ENCODE peak calls at places on chromosomes 12 and 14, in five cellular contexts. One of them, this sample, is unnamed.

GRCh38 chr14:96568646-96569045 is 66.5 kb downstream of the PAPOLA start:
- DNase-seq in upper lobe of right lung: no peak
- DNase-seq in amniotic epithelial cell: no peak
- DNase-seq in NCI-H1092 treated with DMSO at 0.1 percent for 48 hours: no peak
- DNase-seq in GM04503: no peak
- DNase-seq in this sample: no peak

GRCh38 chr12:38850463-38850862 is 54.9 kb downstream of the CPNE8 start:
- DNase-seq in upper lobe of right lung: no peak
- DNase-seq in GM04503: peak
- DNase-seq in amniotic epithelial cell: peak
- DNase-seq in NCI-H1092 treated with DMSO at 0.1 percent for 48 hours: no peak
- DNase-seq in this sample: no peak

GRCh38 chr12:89574736-89575208 is 48.9 kb upstream of the POC1B start:
- DNase-seq in NCI-H1092 treated with DMSO at 0.1 percent for 48 hours: no peak
- DNase-seq in amniotic epithelial cell: peak
- DNase-seq in GM04503: peak
- DNase-seq in upper lobe of right lung: no peak
- DNase-seq in this sample: no peak

GRCh38 chr12:93705237-93705636 is 28.1 kb downstream of the CRADD start:
- DNase-seq in GM04503: no peak
- DNase-seq in NCI-H1092 treated with DMSO at 0.1 percent for 48 hours: no peak
- DNase-seq in amniotic epithelial cell: no peak
- DNase-seq in upper lobe of right lung: no peak
- DNase-seq in this sample: no peak

GRCh38 chr14:23121401-23121800 is 2.3 kb upstream of the CEBPE start:
- DNase-seq in GM04503: no peak
- DNase-seq in upper lobe of right lung: no peak
- DNase-seq in amniotic epithelial cell: peak
- DNase-seq in NCI-H1092 treated with DMSO at 0.1 percent for 48 hours: no peak
- DNase-seq in this sample: peak

GRCh38 chr12:62684586-62685295 is 218.1 kb downstream of the MON2 start:
- DNase-seq in upper lobe of right lung: no peak
- DNase-seq in NCI-H1092 treated with DMSO at 0.1 percent for 48 hours: no peak
- DNase-seq in GM04503: peak
- DNase-seq in amniotic epithelial cell: no peak
- DNase-seq in this sample: no peak

GRCh38 chr14:34562776-34563150 is 23.3 kb upstream of the EAPP start:
- DNase-seq in upper lobe of right lung: no peak
- DNase-seq in amniotic epithelial cell: no peak
- DNase-seq in NCI-H1092 treated with DMSO at 0.1 percent for 48 hours: no peak
- DNase-seq in GM04503: no peak
- DNase-seq in this sample: no peak

GRCh38 chr12:54631551-54631950 is 3.1 kb downstream of the LACRT start:
- DNase-seq in amniotic epithelial cell: no peak
- DNase-seq in upper lobe of right lung: no peak
- DNase-seq in GM04503: no peak
- DNase-seq in NCI-H1092 treated with DMSO at 0.1 percent for 48 hours: no peak
- DNase-seq in this sample: no peak

GRCh38 chr12:2263921-2264320 is 211.1 kb downstream of the CACNA1C start:
- DNase-seq in upper lobe of right lung: no peak
- DNase-seq in GM04503: no peak
- DNase-seq in NCI-H1092 treated with DMSO at 0.1 percent for 48 hours: no peak
- DNase-seq in amniotic epithelial cell: no peak
- DNase-seq in this sample: no peak

GRCh38 chr12:52903855-52904508 is 894 bp downstream of the KRT8 start:
- DNase-seq in upper lobe of right lung: peak
- DNase-seq in GM04503: no peak
- DNase-seq in NCI-H1092 treated with DMSO at 0.1 percent for 48 hours: peak
- DNase-seq in amniotic epithelial cell: peak
- DNase-seq in this sample: no peak

GRCh38 chr14:75247286-75247922 is 31.2 kb upstream of the FOS start:
- DNase-seq in NCI-H1092 treated with DMSO at 0.1 percent for 48 hours: no peak
- DNase-seq in amniotic epithelial cell: no peak
- DNase-seq in GM04503: no peak
- DNase-seq in upper lobe of right lung: no peak
- DNase-seq in this sample: no peak

GRCh38 chr14:81301371-81301770 is 80.6 kb upstream of the GTF2A1 start:
- DNase-seq in amniotic epithelial cell: no peak
- DNase-seq in GM04503: no peak
- DNase-seq in NCI-H1092 treated with DMSO at 0.1 percent for 48 hours: no peak
- DNase-seq in upper lobe of right lung: no peak
- DNase-seq in this sample: no peak

GRCh38 chr12:108787539-108787938 is 56.2 kb upstream of the CORO1C start:
- DNase-seq in GM04503: no peak
- DNase-seq in upper lobe of right lung: no peak
- DNase-seq in amniotic epithelial cell: no peak
- DNase-seq in NCI-H1092 treated with DMSO at 0.1 percent for 48 hours: no peak
- DNase-seq in this sample: peak

GRCh38 chr12:47267571-47267970 is 187.8 kb upstream of the AMIGO2 start:
- DNase-seq in upper lobe of right lung: no peak
- DNase-seq in NCI-H1092 treated with DMSO at 0.1 percent for 48 hours: no peak
- DNase-seq in GM04503: no peak
- DNase-seq in amniotic epithelial cell: no peak
- DNase-seq in this sample: no peak

GRCh38 chr12:120286768-120287490 is 4.8 kb downstream of the RNU4-2 start:
- DNase-seq in NCI-H1092 treated with DMSO at 0.1 percent for 48 hours: no peak
- DNase-seq in GM04503: no peak
- DNase-seq in upper lobe of right lung: no peak
- DNase-seq in amniotic epithelial cell: no peak
- DNase-seq in this sample: no peak

GRCh38 chr12:46445551-46446235 is 73.1 kb upstream of the SLC38A2 start:
- DNase-seq in NCI-H1092 treated with DMSO at 0.1 percent for 48 hours: no peak
- DNase-seq in GM04503: no peak
- DNase-seq in amniotic epithelial cell: no peak
- DNase-seq in upper lobe of right lung: no peak
- DNase-seq in this sample: no peak

GRCh38 chr14:61285364-61285763 is 4.2 kb upstream of the TMEM30B start:
- DNase-seq in NCI-H1092 treated with DMSO at 0.1 percent for 48 hours: no peak
- DNase-seq in upper lobe of right lung: no peak
- DNase-seq in GM04503: no peak
- DNase-seq in amniotic epithelial cell: no peak
- DNase-seq in this sample: no peak

GRCh38 chr14:72013606-72014129 is 81.4 kb downstream of the RGS6 start:
- DNase-seq in upper lobe of right lung: no peak
- DNase-seq in NCI-H1092 treated with DMSO at 0.1 percent for 48 hours: no peak
- DNase-seq in GM04503: no peak
- DNase-seq in amniotic epithelial cell: no peak
- DNase-seq in this sample: no peak

GRCh38 chr12:116130431-116130830 is 147.1 kb downstream of the MED13L start:
- DNase-seq in amniotic epithelial cell: no peak
- DNase-seq in upper lobe of right lung: no peak
- DNase-seq in NCI-H1092 treated with DMSO at 0.1 percent for 48 hours: no peak
- DNase-seq in GM04503: no peak
- DNase-seq in this sample: no peak

GRCh38 chr12:124493809-124494750 is 73.3 kb downstream of the NCOR2 start:
- DNase-seq in upper lobe of right lung: no peak
- DNase-seq in NCI-H1092 treated with DMSO at 0.1 percent for 48 hours: no peak
- DNase-seq in amniotic epithelial cell: peak
- DNase-seq in GM04503: no peak
- DNase-seq in this sample: peak

GRCh38 chr12:6345319-6346071 is 3.6 kb upstream of the TNFRSF1A start:
- DNase-seq in amniotic epithelial cell: peak
- DNase-seq in GM04503: peak
- DNase-seq in NCI-H1092 treated with DMSO at 0.1 percent for 48 hours: no peak
- DNase-seq in upper lobe of right lung: no peak
- DNase-seq in this sample: peak

GRCh38 chr12:83042441-83043215 is 355.9 kb downstream of the TMTC2 start:
- DNase-seq in upper lobe of right lung: no peak
- DNase-seq in NCI-H1092 treated with DMSO at 0.1 percent for 48 hours: no peak
- DNase-seq in GM04503: peak
- DNase-seq in amniotic epithelial cell: peak
- DNase-seq in this sample: no peak

GRCh38 chr14:36805116-36805515 is 143.5 kb downstream of the PAX9 start:
- DNase-seq in NCI-H1092 treated with DMSO at 0.1 percent for 48 hours: no peak
- DNase-seq in GM04503: no peak
- DNase-seq in upper lobe of right lung: no peak
- DNase-seq in amniotic epithelial cell: peak
- DNase-seq in this sample: no peak

GRCh38 chr14:99064262-99064954 is 207.6 kb downstream of the BCL11B start:
- DNase-seq in upper lobe of right lung: no peak
- DNase-seq in amniotic epithelial cell: no peak
- DNase-seq in GM04503: no peak
- DNase-seq in NCI-H1092 treated with DMSO at 0.1 percent for 48 hours: no peak
- DNase-seq in this sample: no peak

GRCh38 chr14:67485501-67486095 is 2.9 kb downstream of the TMEM229B start:
- DNase-seq in NCI-H1092 treated with DMSO at 0.1 percent for 48 hours: no peak
- DNase-seq in upper lobe of right lung: no peak
- DNase-seq in amniotic epithelial cell: peak
- DNase-seq in GM04503: peak
- DNase-seq in this sample: no peak

GRCh38 chr12:54998958-54999510 is 14.5 kb upstream of the TESPA1 start:
- DNase-seq in NCI-H1092 treated with DMSO at 0.1 percent for 48 hours: no peak
- DNase-seq in amniotic epithelial cell: no peak
- DNase-seq in upper lobe of right lung: no peak
- DNase-seq in GM04503: no peak
- DNase-seq in this sample: no peak

GRCh38 chr14:75222208-75222701 is 45.8 kb upstream of the TMED10 start:
- DNase-seq in upper lobe of right lung: peak
- DNase-seq in amniotic epithelial cell: peak
- DNase-seq in GM04503: no peak
- DNase-seq in NCI-H1092 treated with DMSO at 0.1 percent for 48 hours: no peak
- DNase-seq in this sample: peak